ENCODE peak calls at places on chromosomes 6 and 20, in nine cellular contexts. P is cardiac muscle cell, Z is foreskin fibroblast, U is fibroblast of lung, L is uterus, K is cardiac fibroblast, A is right cardiac atrium, X is upper lobe of left lung, J is AG09309. W is an unnamed sample.

GRCh38 chr6:137975058-137975940 is 108.2 kb downstream of the TNFAIP3 start:
- DNase-seq in K (peak; percentile 66), L (no peak), Z (peak; percentile 42), P (no peak), A (no peak), U (peak; percentile 13), J (no peak), X (no peak), W (no peak)

GRCh38 chr6:33431880-33432541 is 12.1 kb downstream of the SYNGAP1 start:
- DNase-seq in K (no peak), P (no peak), Z (no peak), L (no peak), X (no peak), J (no peak), A (no peak), U (no peak), W (no peak)

GRCh38 chr20:40339661-40340449 is 349.2 kb downstream of the MAFB start:
- DNase-seq in L (no peak), X (no peak), Z (no peak), K (no peak), P (no peak), U (no peak), A (peak; percentile 70), J (no peak), W (no peak)

GRCh38 chr6:116397960-116398359 is 27.2 kb downstream of the DSE start:
- DNase-seq in K (peak; percentile 59), L (no peak), U (peak; percentile 81), J (no peak), P (no peak), A (no peak), Z (peak; percentile 69), X (no peak), W (no peak)

GRCh38 chr6:47727391-47727790 is 29.0 kb downstream of the ADGRF4 start:
- DNase-seq in U (peak; percentile 64), P (no peak), X (no peak), J (no peak), K (peak; percentile 3), Z (peak; percentile 11), A (no peak), L (no peak), W (no peak)

GRCh38 chr20:48785256-48785655 is 42.5 kb downstream of the PREX1 start:
- DNase-seq in X (no peak), Z (no peak), K (no peak), P (no peak), U (no peak), J (no peak), L (no peak), A (no peak), W (peak; percentile 31)

GRCh38 chr6:146027586-146028249 is 1.1 kb upstream of the GRM1 start:
- DNase-seq in X (peak; percentile 17), U (no peak), Z (no peak), L (no peak), J (no peak), P (peak; percentile 30), A (no peak), K (peak; percentile 1), W (peak; percentile 30)

GRCh38 chr6:92231220-92231701 is 1188.1 kb downstream of the EPHA7 start:
- DNase-seq in A (no peak), K (no peak), U (no peak), Z (no peak), J (no peak), X (no peak), P (no peak), L (no peak), W (no peak)

GRCh38 chr6:141388666-141389065 is 744.1 kb upstream of the GJE1 start:
- DNase-seq in A (no peak), Z (no peak), U (no peak), X (no peak), P (no peak), J (no peak), K (no peak), L (no peak), W (no peak)

GRCh38 chr6:14144678-14145113 is 27.1 kb downstream of the CD83 start:
- DNase-seq in X (peak; percentile 69), P (peak; percentile 75), J (peak; percentile 8), L (peak; percentile 58), U (peak; percentile 57), A (peak; percentile 75), K (peak; percentile 78), Z (peak; percentile 78), W (peak; percentile 74)

GRCh38 chr20:14948416-14948815 is 611.0 kb upstream of the FLRT3 start:
- DNase-seq in Z (no peak), X (no peak), L (no peak), U (no peak), K (no peak), P (peak; percentile 14), A (no peak), J (no peak), W (no peak)

DNA sequence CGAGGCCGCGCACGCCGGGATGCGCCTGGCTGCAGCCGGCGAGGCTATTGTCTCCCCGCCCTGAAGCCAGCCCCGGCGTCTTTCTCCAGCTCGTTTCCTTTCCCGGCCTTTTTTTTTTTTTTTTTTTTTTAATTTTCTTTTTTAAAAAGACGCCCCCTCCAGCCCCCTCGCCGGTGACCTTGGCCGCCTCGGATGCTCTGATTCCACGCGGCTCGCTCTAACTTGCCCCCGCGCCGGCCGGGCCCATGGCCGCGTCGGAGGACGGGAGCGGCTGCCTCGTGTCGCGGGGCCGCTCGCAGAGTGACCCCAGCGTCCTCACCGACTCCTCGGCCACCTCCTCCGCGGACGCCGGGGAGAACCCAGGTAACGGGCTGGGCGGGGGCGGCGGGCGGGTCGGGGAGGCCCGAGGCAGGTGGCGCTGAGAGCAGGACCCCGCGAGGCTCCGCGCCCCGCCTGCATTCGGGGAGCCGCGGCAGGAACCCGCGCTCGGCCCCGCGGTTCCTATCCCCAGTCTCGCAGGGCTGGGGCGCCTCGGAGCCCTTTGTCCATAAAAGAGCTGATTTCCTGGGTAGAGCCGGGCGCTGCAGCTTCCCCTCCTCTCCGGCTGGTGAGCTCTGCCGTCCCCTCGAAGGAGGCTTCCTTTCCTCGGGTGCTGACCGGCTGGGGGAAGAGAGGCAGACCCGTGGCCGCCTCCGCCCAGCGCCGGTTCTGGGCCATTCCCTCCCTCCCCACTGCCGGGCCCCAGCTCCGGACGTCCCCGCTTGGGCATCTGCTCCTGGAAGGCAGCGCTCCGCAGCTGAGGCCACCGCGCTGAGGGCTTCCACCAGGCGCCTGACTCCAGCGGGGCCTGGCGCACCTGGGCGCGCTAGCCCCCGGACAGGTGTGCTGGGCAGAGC is 678 bp downstream of the PHACTR3 start:
- DNase-seq in X (peak; percentile 76), P (no peak), L (no peak), A (no peak), Z (peak; percentile 3), U (no peak), J (no peak), K (no peak), W (no peak)
- H3K4me3 ChIP-seq in X (peak overlapping the region; percentile 5), P (no peak overlapping the region), L (no peak overlapping the region), A (peak overlapping the region; percentile 61), Z (no peak overlapping the region), U (no peak overlapping the region), J (no peak overlapping the region), K (no peak overlapping the region), W (no peak overlapping the region)

DNA sequence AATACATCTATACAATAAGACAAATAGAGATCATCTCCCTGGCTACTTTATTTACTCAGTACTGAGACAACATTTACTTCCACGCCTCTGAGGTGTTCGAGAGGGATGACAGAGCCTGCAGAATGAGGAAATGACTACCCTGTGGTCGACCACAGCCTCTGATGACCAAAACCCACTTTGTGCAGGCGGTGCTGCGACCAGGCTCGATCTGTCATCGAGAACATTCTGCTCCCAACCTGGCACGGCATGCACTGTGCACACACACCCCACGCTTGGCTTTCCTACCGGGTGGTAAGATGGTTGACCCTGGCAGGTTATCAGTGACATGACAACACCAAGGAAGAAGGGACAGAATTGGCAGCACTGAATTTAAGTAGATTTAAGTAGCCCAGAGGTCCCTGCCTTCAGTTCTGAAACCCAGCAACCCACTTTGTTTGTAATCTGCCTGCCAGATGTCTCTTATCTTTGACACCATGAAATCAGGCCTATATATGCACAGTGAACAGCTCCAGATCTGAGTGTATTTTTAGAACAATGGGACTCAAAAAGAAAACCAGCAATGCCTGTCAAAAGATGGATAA is 42.6 kb downstream of the TTI1 start:
- DNase-seq in L (no peak), A (peak; percentile 82), P (peak; percentile 68), J (no peak), X (no peak), Z (peak; percentile 66), U (peak; percentile 86), K (peak; percentile 88), W (no peak)
- H3K4me3 ChIP-seq in L (no peak overlapping the region), A (no peak overlapping the region), P (no peak overlapping the region), J (no peak overlapping the region), X (no peak overlapping the region), Z (no peak overlapping the region), U (no peak overlapping the region), K (no peak overlapping the region), W (no peak overlapping the region)

DNA sequence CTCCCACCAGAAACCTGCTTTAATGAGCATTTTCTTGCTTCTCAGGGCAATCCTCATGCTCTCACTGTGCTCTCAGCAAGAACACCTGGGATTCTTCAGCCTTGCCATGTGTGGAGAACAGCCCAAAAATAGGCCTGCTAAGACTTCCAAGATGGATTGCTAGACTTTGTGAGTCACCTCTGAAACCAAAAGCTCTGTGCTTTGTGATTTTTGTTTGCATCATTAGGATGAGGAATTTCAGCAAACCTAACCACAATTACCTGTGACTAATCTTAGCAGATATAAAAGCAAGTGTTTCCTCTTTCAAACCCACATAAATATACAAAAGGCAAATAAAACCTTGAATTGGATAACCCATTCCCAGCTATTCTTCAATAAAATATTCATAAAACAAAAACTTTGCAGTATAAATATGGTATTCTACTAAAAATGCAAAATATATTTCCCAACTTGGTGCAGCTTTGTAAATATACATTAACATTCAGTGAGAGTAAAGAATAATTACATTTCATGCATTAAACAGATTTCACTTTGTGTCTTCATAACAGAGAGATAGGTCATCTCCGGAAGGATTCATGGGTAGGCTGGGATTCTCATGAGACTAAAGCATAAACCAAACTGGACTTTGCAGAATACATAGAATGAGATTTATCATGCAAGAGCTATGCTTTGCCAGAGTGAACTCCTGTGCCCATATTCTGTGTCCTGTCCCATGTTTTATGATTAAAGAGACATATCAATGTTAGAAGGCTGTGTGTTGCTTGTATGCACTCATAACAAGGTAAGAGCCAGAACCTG is 33.5 kb downstream of the TPBG start:
- DNase-seq in A (no peak), X (no peak), L (peak; percentile 32), K (peak; percentile 98), Z (peak; percentile 92), P (no peak), J (peak; percentile 90), U (peak; percentile 98), W (no peak)
- H3K4me3 ChIP-seq in A (no peak overlapping the region), X (no peak overlapping the region), L (no peak overlapping the region), K (no peak overlapping the region), Z (no peak overlapping the region), P (no peak overlapping the region), J (no peak overlapping the region), U (no peak overlapping the region), W (no peak overlapping the region)

DNA sequence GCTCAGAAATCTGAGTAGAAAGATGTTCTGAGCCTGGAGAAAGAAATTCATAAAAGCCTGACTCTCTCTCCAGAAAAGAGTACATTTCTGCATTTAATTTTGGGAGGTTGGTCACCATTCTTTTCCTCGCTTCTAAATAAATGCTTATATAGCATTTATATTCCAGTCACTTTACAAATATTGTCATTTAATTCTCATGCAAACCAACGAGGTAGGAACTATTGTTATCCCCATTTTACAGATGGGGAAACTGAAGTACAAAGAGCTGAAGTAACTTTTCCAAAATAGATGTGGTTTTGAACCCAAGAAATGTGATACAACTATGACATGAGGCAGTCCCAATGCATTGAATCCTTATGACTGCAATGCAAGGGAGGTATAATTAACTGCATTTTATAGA is 4.5 kb upstream of the TRIB3 start:
- DNase-seq in L (no peak), A (no peak), X (no peak), J (no peak), Z (no peak), K (no peak), U (no peak), P (no peak), W (no peak)
- H3K4me3 ChIP-seq in L (no peak overlapping the region), A (no peak overlapping the region), X (no peak overlapping the region), J (no peak overlapping the region), Z (no peak overlapping the region), K (no peak overlapping the region), U (no peak overlapping the region), P (no peak overlapping the region), W (no peak overlapping the region)

GRCh38 chr6:148968636-148969270 is 221.9 kb downstream of the UST start:
- DNase-seq in K (no peak), U (peak; percentile 69), L (no peak), J (no peak), A (no peak), Z (no peak), P (no peak), X (no peak), W (no peak)
- H3K4me3 ChIP-seq in K (no peak overlapping the region), U (no peak overlapping the region), L (no peak overlapping the region), J (no peak overlapping the region), A (no peak overlapping the region), Z (no peak overlapping the region), P (no peak overlapping the region), X (no peak overlapping the region), W (no peak overlapping the region)

W was measured in pancreas.